ENCODE peak calls at places on chromosome 15, in five cellular contexts. A is Panc1; C is left ventricle myocardium inferior; Y is K562; T is naive thymus-derived CD4-positive, alpha-beta T cell. M is an unnamed sample.

GRCh38 chr15:76274226-76274625 is 37.0 kb downstream of the ETFA start:
- DNase-seq in A (no peak), C (no peak), Y (no peak), T (no peak), M (no peak)

GRCh38 chr15:74793135-74794028 is 11.5 kb downstream of the CSK start:
- DNase-seq in A (no peak), C (no peak), Y (peak; percentile 51), T (peak; percentile 78), M (no peak)

GRCh38 chr15:84987949-84988624 is 6.4 kb downstream of the PDE8A start:
- DNase-seq in A (no peak), C (no peak), Y (no peak), T (peak; percentile 36), M (no peak)

GRCh38 chr15:79475312-79475711 is 43.2 kb downstream of the MINAR1 start:
- DNase-seq in A (no peak), C (no peak), Y (no peak), T (no peak), M (no peak)

GRCh38 chr15:67039349-67040075 is 25.9 kb upstream of the SMAD3 start:
- DNase-seq in A (no peak), C (no peak), Y (peak; percentile 41), T (no peak), M (no peak)

GRCh38 chr15:48358229-48358641 is 27.0 kb downstream of the DUT start:
- DNase-seq in A (no peak), C (no peak), Y (no peak), T (no peak), M (no peak)

GRCh38 chr15:67091073-67091965 is 25.9 kb downstream of the SMAD3 start:
- DNase-seq in A (no peak), C (peak; percentile 74), Y (peak; percentile 85), T (no peak), M (peak; percentile 92)

GRCh38 chr15:74399511-74400312 is 32.3 kb upstream of the CYP11A1 start:
- DNase-seq in A (no peak), C (no peak), Y (no peak), T (peak; percentile 22), M (no peak)

GRCh38 chr15:91915576-91915975 is 62.1 kb downstream of the SLCO3A1 start:
- DNase-seq in A (no peak), C (no peak), Y (no peak), T (no peak), M (no peak)

GRCh38 chr15:61069369-61070075 is 159.6 kb downstream of the RORA start:
- DNase-seq in A (no peak), C (no peak), Y (no peak), T (no peak), M (no peak)

GRCh38 chr15:22949074-22949547 is 31.1 kb downstream of the CYFIP1 start:
- DNase-seq in A (no peak), C (peak; percentile 83), Y (peak; percentile 73), T (no peak), M (peak; percentile 93)

GRCh38 chr15:85620321-85621044 is 174.2 kb downstream of the KLHL25 start:
- DNase-seq in A (no peak), C (no peak), Y (no peak), T (no peak), M (no peak)

GRCh38 chr15:82303956-82304640 is 41.5 kb downstream of the SAXO2 start:
- DNase-seq in A (no peak), C (no peak), Y (no peak), T (no peak), M (no peak)

GRCh38 chr15:29053661-29054131 is 167.9 kb downstream of the APBA2 start:
- DNase-seq in A (no peak), C (no peak), Y (no peak), T (no peak), M (no peak)

GRCh38 chr15:59276225-59277178 is 69.9 kb downstream of the LDHAL6B start:
- DNase-seq in A (no peak), C (no peak), Y (no peak), T (no peak), M (no peak)

GRCh38 chr15:48332642-48333034 is 1.4 kb downstream of the DUT start:
- DNase-seq in A (no peak), C (no peak), Y (no peak), T (peak; percentile 2), M (no peak)

GRCh38 chr15:65759441-65759840 is 32.7 kb downstream of the DENND4A start:
- DNase-seq in A (no peak), C (no peak), Y (no peak), T (no peak), M (no peak)

GRCh38 chr15:43293402-43293801 is 26.7 kb upstream of the TGM5 start:
- DNase-seq in A (no peak), C (no peak), Y (peak; percentile 88), T (no peak), M (peak; percentile 35)

GRCh38 chr15:75736256-75736655 is 23.6 kb upstream of the CSPG4 start:
- DNase-seq in A (no peak), C (no peak), Y (no peak), T (no peak), M (no peak)

GRCh38 chr15:25545017-25545416 is 106.2 kb upstream of the UBE3A start:
- DNase-seq in A (no peak), C (no peak), Y (no peak), T (no peak), M (no peak)

GRCh38 chr15:78325092-78325843 is 14.9 kb upstream of the CRABP1 start:
- DNase-seq in A (no peak), C (no peak), Y (no peak), T (no peak), M (no peak)

GRCh38 chr15:99098426-99098825 is 6.5 kb upstream of the SYNM start:
- DNase-seq in A (no peak), C (no peak), Y (no peak), T (no peak), M (no peak)

GRCh38 chr15:59256538-59256937 is 49.9 kb downstream of the LDHAL6B start:
- DNase-seq in A (no peak), C (no peak), Y (no peak), T (no peak), M (no peak)

GRCh38 chr15:100204771-100205170 is 137.0 kb downstream of the ADAMTS17 start:
- DNase-seq in A (no peak), C (no peak), Y (no peak), T (no peak), M (no peak)

GRCh38 chr15:90039996-90040395 is 38.9 kb downstream of the ZNF710 start:
- DNase-seq in A (no peak), C (no peak), Y (no peak), T (no peak), M (no peak)
- H3K4me1 ChIP-seq in A (peaks cover 9% of the 10 kb centered on the region), C (peaks cover 41% of the 10 kb centered on the region), Y (peaks cover 48% of the 10 kb centered on the region), T (peaks cover 13% of the 10 kb centered on the region), M (peaks cover 12% of the 10 kb centered on the region)

DNA sequence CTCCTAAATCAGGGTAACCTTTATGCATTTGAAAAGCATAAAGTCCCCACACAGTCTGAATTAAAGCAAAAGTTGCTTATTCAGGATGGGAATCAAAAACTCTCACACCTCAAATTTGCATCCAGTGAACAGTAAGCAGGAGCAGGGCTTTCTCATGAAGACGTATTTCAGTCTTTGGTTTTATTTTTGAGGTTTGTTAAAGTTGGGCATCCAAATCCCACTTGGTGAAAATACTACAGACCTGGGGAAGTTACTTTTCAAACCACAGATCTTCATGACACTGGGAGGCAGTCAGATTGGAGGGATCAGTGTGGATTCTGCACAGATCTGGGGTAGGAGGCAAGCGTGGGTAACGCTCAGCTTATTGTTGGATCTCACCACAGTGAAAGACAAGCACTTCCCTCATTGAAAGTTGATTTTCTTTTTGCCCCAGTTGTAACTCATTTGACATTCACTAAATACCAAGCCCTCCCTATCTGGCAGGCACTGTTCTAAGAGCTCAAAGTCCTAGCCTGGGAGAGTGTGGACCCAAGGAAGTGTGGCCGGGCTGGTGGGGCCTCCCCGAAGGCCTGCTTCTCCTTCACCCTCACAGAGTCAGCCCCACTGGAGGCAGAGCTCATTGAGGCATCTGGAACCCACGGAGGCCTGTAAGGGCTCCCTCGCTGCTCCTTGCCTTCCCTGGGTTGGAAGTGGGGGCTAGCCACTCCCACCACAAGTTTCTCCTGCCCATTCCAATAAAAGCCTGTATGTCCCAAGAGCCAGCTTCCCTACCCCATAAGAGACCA is 783 bp upstream of the ISG20 start:
- DNase-seq in A (no peak), C (no peak), Y (no peak), T (peak; percentile 33), M (no peak)
- H3K4me1 ChIP-seq in A (peaks cover 28% of the 10 kb centered on the region), C (peaks cover 30% of the 10 kb centered on the region), Y (peaks cover 17% of the 10 kb centered on the region), T (peaks cover 80% of the 10 kb centered on the region), M (peaks cover 5% of the 10 kb centered on the region)

DNA sequence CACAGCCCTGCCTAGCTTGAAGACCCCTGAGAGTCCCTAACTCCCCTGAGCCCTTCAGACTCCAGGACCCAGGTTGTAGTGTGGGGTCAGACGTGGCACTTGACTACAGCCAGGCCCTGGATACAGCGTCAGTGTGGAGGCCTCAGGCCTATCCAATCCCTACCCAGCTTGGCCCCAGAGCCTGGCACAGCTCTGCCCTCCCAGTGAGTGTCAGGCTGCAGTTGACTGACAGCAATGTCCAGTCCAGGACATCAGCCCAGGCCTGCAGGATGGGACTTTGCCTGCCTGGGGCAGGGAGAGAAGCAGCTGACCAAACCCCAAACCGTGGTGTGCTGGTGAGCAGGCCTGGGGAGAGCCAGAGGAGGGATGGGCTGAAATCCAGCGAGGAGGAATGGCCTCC is 27.3 kb downstream of the KLF13 start:
- DNase-seq in A (no peak), C (peak; percentile 75), Y (no peak), T (no peak), M (no peak)
- H3K4me1 ChIP-seq in A (peaks cover 12% of the 10 kb centered on the region), C (peaks cover 100% of the 10 kb centered on the region), Y (peaks cover 14% of the 10 kb centered on the region), T (peaks cover 96% of the 10 kb centered on the region), M (peaks cover 42% of the 10 kb centered on the region)

DNA sequence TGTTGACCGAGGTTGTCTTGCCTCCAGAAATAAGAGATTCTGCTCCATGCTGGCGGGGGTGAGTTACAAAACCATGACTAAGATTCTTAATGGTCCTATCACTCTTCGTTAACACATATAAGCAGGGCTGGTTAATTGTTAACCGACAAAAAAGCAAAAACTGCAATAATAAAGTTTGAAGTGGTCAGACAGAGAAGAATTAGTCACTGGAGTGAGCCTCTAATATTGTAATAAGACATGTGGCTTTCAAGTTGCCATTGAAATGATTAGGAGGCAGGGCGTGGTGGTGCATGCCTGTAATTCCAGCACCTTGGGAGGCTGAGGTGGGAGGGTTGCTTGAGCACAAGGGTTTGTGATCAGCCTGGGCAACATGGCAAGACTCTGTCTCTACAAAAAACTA is 78.4 kb upstream of the NR2F2 start:
- DNase-seq in A (no peak), C (no peak), Y (no peak), T (no peak), M (no peak)
- H3K4me1 ChIP-seq in A (peaks cover 3% of the 10 kb centered on the region), C (no peaks in the 10 kb centered on the region), Y (no peaks in the 10 kb centered on the region), T (no peaks in the 10 kb centered on the region), M (no peaks in the 10 kb centered on the region)

GRCh38 chr15:71657141-71657540 is 153.2 kb upstream of the NR2E3 start:
- DNase-seq in A (no peak), C (no peak), Y (no peak), T (no peak), M (no peak)

GRCh38 chr15:71658036-71658435 is 152.3 kb upstream of the NR2E3 start:
- DNase-seq in A (no peak), C (no peak), Y (no peak), T (no peak), M (no peak)

GRCh38 chr15:71654714-71655174 is 155.6 kb upstream of the NR2E3 start:
- DNase-seq in A (no peak), C (no peak), Y (no peak), T (no peak), M (no peak)

GRCh38 chr15:71653986-71654713 is 156.2 kb upstream of the NR2E3 start:
- DNase-seq in A (no peak), C (no peak), Y (no peak), T (no peak), M (no peak)

DNA sequence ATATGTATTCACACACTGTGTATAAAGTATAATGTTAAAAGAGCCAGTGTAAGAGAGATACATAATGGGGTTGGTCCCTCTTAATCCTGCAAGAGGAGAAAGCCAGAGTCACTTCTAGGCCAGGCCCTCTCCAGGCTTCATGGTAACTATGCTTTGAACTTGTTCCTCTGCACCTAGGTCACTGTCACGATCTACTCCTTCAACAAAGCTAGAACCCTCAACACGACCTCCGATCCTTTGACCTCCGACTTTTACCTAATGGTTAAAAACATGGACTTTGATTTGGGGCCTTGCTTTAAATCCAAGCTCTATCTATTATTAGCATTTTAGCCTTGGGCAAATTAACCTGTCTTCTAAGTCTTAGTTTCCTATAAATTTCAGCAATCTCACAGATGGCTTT is 153.9 kb upstream of the NR2E3 start:
- DNase-seq in A (no peak), C (no peak), Y (no peak), T (no peak), M (no peak)
- H3K4me1 ChIP-seq in A (no peaks in the 10 kb centered on the region), C (peaks cover 84% of the 10 kb centered on the region), Y (no peaks in the 10 kb centered on the region), T (no peaks in the 10 kb centered on the region), M (no peaks in the 10 kb centered on the region)

M was measured in BE2C.